ENCODE peak calls at places on chromosomes 5 and 9, in five cellular contexts. C is pons, R is EL, Y is lower leg skin, D is left colon. L is an unnamed sample.

GRCh38 chr5:37638897-37639296 is 200.9 kb downstream of the GDNF start:
- DNase-seq in C (no peak), R (peak), Y (no peak), D (no peak), L (no peak)

GRCh38 chr9:29456940-29457339 is 1883.7 kb upstream of the C9orf72 start:
- DNase-seq in C (no peak), R (peak), Y (no peak), D (no peak), L (no peak)

GRCh38 chr9:75616841-75617566 is 273.5 kb upstream of the PCSK5 start:
- DNase-seq in C (no peak), R (no peak), Y (no peak), D (no peak), L (peak)

GRCh38 chr9:5479994-5480694 is 29.8 kb downstream of the CD274 start:
- DNase-seq in C (no peak), R (no peak), Y (no peak), D (no peak), L (no peak)

GRCh38 chr9:127158995-127159801 is 36.8 kb upstream of the ANGPTL2 start:
- DNase-seq in C (peak), R (peak), Y (peak), D (peak), L (peak)

GRCh38 chr9:128912270-128912853 is 8.4 kb upstream of the PHYHD1 start:
- DNase-seq in C (no peak), R (peak), Y (no peak), D (no peak), L (peak)

GRCh38 chr5:3351581-3352442 is 243.8 kb upstream of the IRX1 start:
- DNase-seq in C (no peak), R (no peak), Y (peak), D (no peak), L (peak)

GRCh38 chr9:24479696-24480095 is 66.0 kb downstream of the IZUMO3 start:
- DNase-seq in C (no peak), R (no peak), Y (no peak), D (no peak), L (no peak)

GRCh38 chr9:21294325-21294724 is 10.8 kb downstream of the IFNA5 start:
- DNase-seq in C (no peak), R (peak), Y (no peak), D (no peak), L (peak)

GRCh38 chr5:82222597-82223574 is 55.3 kb downstream of the RPS23 start:
- DNase-seq in C (no peak), R (no peak), Y (no peak), D (no peak), L (peak)

GRCh38 chr5:170681013-170681433 is 102.5 kb upstream of the GABRP start:
- DNase-seq in C (no peak), R (peak), Y (no peak), D (no peak), L (peak)

GRCh38 chr9:105887679-105888078 is 193.3 kb downstream of the TMEM38B start:
- DNase-seq in C (no peak), R (no peak), Y (no peak), D (no peak), L (no peak)

GRCh38 chr9:95772320-95773060 is 103.0 kb upstream of the ERCC6L2 start:
- DNase-seq in C (no peak), R (peak), Y (peak), D (peak), L (peak)

GRCh38 chr9:33263131-33263935 is 1.2 kb downstream of the BAG1 start:
- DNase-seq in C (peak), R (peak), Y (no peak), D (no peak), L (no peak)

GRCh38 chr9:121472361-121472910 is 27.2 kb downstream of the GGTA1 start:
- DNase-seq in C (no peak), R (no peak), Y (no peak), D (no peak), L (no peak)

GRCh38 chr5:172445866-172446265 is 8.5 kb downstream of the SH3PXD2B start:
- DNase-seq in C (no peak), R (no peak), Y (no peak), D (no peak), L (no peak)

GRCh38 chr9:126430124-126430523 is 103.5 kb downstream of the MVB12B start:
- DNase-seq in C (no peak), R (no peak), Y (peak), D (no peak), L (peak)

GRCh38 chr5:54601832-54602231 is 84.3 kb downstream of the SNX18 start:
- DNase-seq in C (no peak), R (no peak), Y (no peak), D (no peak), L (no peak)

GRCh38 chr9:68740561-68740960 is 35.5 kb downstream of the PIP5K1B start:
- DNase-seq in C (no peak), R (no peak), Y (no peak), D (peak), L (no peak)

GRCh38 chr9:113524460-113524859 is 60.9 kb downstream of the RGS3 start:
- DNase-seq in C (no peak), R (no peak), Y (no peak), D (peak), L (no peak)

GRCh38 chr5:145718956-145719355 is 116.2 kb downstream of the PRELID2 start:
- DNase-seq in C (peak), R (peak), Y (no peak), D (no peak), L (no peak)

GRCh38 chr5:111432828-111433536 is 79.4 kb downstream of the STARD4 start:
- DNase-seq in C (no peak), R (peak), Y (no peak), D (no peak), L (no peak)

GRCh38 chr5:67971223-67971830 is 244.2 kb upstream of the PIK3R1 start:
- DNase-seq in C (no peak), R (peak), Y (peak), D (peak), L (no peak)